ENCODE peak calls at places on chromosomes 2 and 18, in nine cellular contexts. Z, J, O, B, K, D, R, T and G are unnamed samples.

GRCh38 chr2:213232649-213233437 is 51.4 kb upstream of the SPAG16 start:
- DNase-seq in Z (no peak), J (no peak), O (no peak), B (peak), K (no peak), D (no peak), R (no peak), T (no peak), G (peak)

GRCh38 chr2:144489315-144489920 is 30.5 kb downstream of the ZEB2 start:
- DNase-seq in Z (peak), J (no peak), O (no peak), B (no peak), K (no peak), D (no peak), R (peak), T (no peak), G (no peak)

GRCh38 chr2:149817206-149817605 is 229.6 kb upstream of the MMADHC start:
- DNase-seq in Z (no peak), J (no peak), O (no peak), B (no peak), K (no peak), D (no peak), R (no peak), T (no peak), G (no peak)

GRCh38 chr18:48730010-48730409 is 191.2 kb downstream of the CTIF start:
- DNase-seq in Z (no peak), J (no peak), O (peak), B (no peak), K (no peak), D (no peak), R (no peak), T (no peak), G (no peak)

GRCh38 chr2:84395819-84396218 is 63.3 kb downstream of the SUCLG1 start:
- DNase-seq in Z (no peak), J (no peak), O (no peak), B (no peak), K (no peak), D (no peak), R (no peak), T (no peak), G (no peak)

GRCh38 chr2:204019572-204020501 is 83.3 kb downstream of the ICOS start:
- DNase-seq in Z (no peak), J (no peak), O (no peak), B (peak), K (no peak), D (peak), R (no peak), T (peak), G (peak)

GRCh38 chr2:101121174-101121573 is 30.0 kb downstream of the TBC1D8 start:
- DNase-seq in Z (no peak), J (no peak), O (no peak), B (no peak), K (no peak), D (no peak), R (peak), T (no peak), G (no peak)

GRCh38 chr2:69483696-69484095 is 46.5 kb upstream of the NFU1 start:
- DNase-seq in Z (peak), J (no peak), O (no peak), B (no peak), K (no peak), D (no peak), R (no peak), T (no peak), G (no peak)

GRCh38 chr2:234967874-234968208 is 16.0 kb downstream of the SH3BP4 start:
- DNase-seq in Z (no peak), J (no peak), O (peak), B (no peak), K (no peak), D (no peak), R (no peak), T (no peak), G (no peak)

GRCh38 chr2:179657068-179657467 is 204.3 kb downstream of the ZNF385B start:
- DNase-seq in Z (no peak), J (no peak), O (no peak), B (no peak), K (no peak), D (no peak), R (no peak), T (no peak), G (no peak)

GRCh38 chr18:76167440-76167839 is 327.6 kb downstream of the ZNF516 start:
- DNase-seq in Z (no peak), J (no peak), O (no peak), B (no peak), K (no peak), D (no peak), R (no peak), T (no peak), G (no peak)

GRCh38 chr18:21557607-21558253 is 42.8 kb downstream of the ESCO1 start:
- DNase-seq in Z (no peak), J (no peak), O (no peak), B (no peak), K (no peak), D (no peak), R (no peak), T (no peak), G (no peak)

GRCh38 chr2:109438773-109439191 is 175.0 kb downstream of the SEPTIN10 start:
- DNase-seq in Z (no peak), J (no peak), O (no peak), B (no peak), K (no peak), D (no peak), R (no peak), T (no peak), G (no peak)

GRCh38 chr2:203535078-203535783 is at the start of gene RAPH1:
- DNase-seq in Z (peak), J (peak), O (peak), B (peak), K (peak), D (peak), R (peak), T (peak), G (peak)

GRCh38 chr18:48399303-48400075 is 9.7 kb downstream of the ZBTB7C start:
- DNase-seq in Z (peak), J (no peak), O (no peak), B (no peak), K (no peak), D (no peak), R (no peak), T (no peak), G (no peak)

GRCh38 chr2:65918760-65919187 is 486.4 kb upstream of the SPRED2 start:
- DNase-seq in Z (no peak), J (no peak), O (no peak), B (no peak), K (no peak), D (no peak), R (no peak), T (no peak), G (no peak)

GRCh38 chr2:56333812-56334485 is 150.2 kb downstream of the CCDC85A start:
- DNase-seq in Z (no peak), J (no peak), O (no peak), B (no peak), K (no peak), D (no peak), R (no peak), T (no peak), G (no peak)

GRCh38 chr18:33757037-33757436 is 179.0 kb downstream of the ASXL3 start:
- DNase-seq in Z (peak), J (peak), O (no peak), B (no peak), K (no peak), D (no peak), R (no peak), T (no peak), G (no peak)

GRCh38 chr2:8442833-8443486 is 238.9 kb upstream of the ID2 start:
- DNase-seq in Z (no peak), J (no peak), O (no peak), B (no peak), K (no peak), D (no peak), R (no peak), T (no peak), G (no peak)

GRCh38 chr2:144132357-144132756 is 387.6 kb downstream of the ZEB2 start:
- DNase-seq in Z (no peak), J (no peak), O (no peak), B (no peak), K (no peak), D (no peak), R (no peak), T (no peak), G (no peak)

GRCh38 chr2:237591379-237591881 is 896 bp upstream of the RAB17 start:
- DNase-seq in Z (peak), J (no peak), O (peak), B (no peak), K (no peak), D (no peak), R (no peak), T (no peak), G (peak)

GRCh38 chr2:180291060-180291459 is 284.0 kb upstream of the CWC22 start:
- DNase-seq in Z (no peak), J (no peak), O (no peak), B (no peak), K (no peak), D (no peak), R (no peak), T (no peak), G (no peak)

GRCh38 chr2:107374261-107374660 is 452.4 kb upstream of the RGPD4 start:
- DNase-seq in Z (no peak), J (peak), O (no peak), B (no peak), K (no peak), D (no peak), R (no peak), T (no peak), G (no peak)

GRCh38 chr18:13564579-13564978 is 161.8 kb downstream of the FAM210A start:
- DNase-seq in Z (no peak), J (no peak), O (no peak), B (no peak), K (no peak), D (no peak), R (no peak), T (no peak), G (no peak)

GRCh38 chr2:119142822-119143221 is 15.7 kb downstream of the C1QL2 start:
- DNase-seq in Z (peak), J (no peak), O (no peak), B (no peak), K (no peak), D (no peak), R (no peak), T (no peak), G (no peak)

GRCh38 chr2:11778923-11779757 is 32.7 kb downstream of the LPIN1 start:
- DNase-seq in Z (peak), J (peak), O (peak), B (peak), K (peak), D (peak), R (peak), T (peak), G (peak)

GRCh38 chr2:239717319-239717675 is 307.8 kb downstream of the NDUFA10 start:
- DNase-seq in Z (no peak), J (no peak), O (no peak), B (no peak), K (no peak), D (no peak), R (no peak), T (no peak), G (no peak)

GRCh38 chr18:79578396-79579260 is 101.0 kb upstream of the CTDP1 start:
- DNase-seq in Z (no peak), J (no peak), O (peak), B (no peak), K (no peak), D (no peak), R (no peak), T (no peak), G (no peak)

GRCh38 chr2:57882895-57883515 is 163.6 kb upstream of the VRK2 start:
- DNase-seq in Z (peak), J (no peak), O (no peak), B (no peak), K (no peak), D (no peak), R (no peak), T (no peak), G (no peak)

GRCh38 chr18:12694032-12694431 is 8.5 kb downstream of the CEP76 start:
- DNase-seq in Z (no peak), J (no peak), O (no peak), B (no peak), K (no peak), D (no peak), R (no peak), T (no peak), G (no peak)

GRCh38 chr2:119371111-119371510 is 4.3 kb downstream of the DBI start:
- DNase-seq in Z (no peak), J (no peak), O (no peak), B (no peak), K (no peak), D (no peak), R (no peak), T (no peak), G (no peak)

GRCh38 chr2:7819316-7819715 is 862.5 kb upstream of the ID2 start:
- DNase-seq in Z (no peak), J (no peak), O (no peak), B (no peak), K (no peak), D (no peak), R (no peak), T (no peak), G (no peak)

GRCh38 chr2:197628043-197628500 is 47.3 kb downstream of the RFTN2 start:
- DNase-seq in Z (no peak), J (no peak), O (no peak), B (no peak), K (no peak), D (no peak), R (no peak), T (no peak), G (no peak)